ENCODE peak calls at places on chromosomes 13 and 19, in seven cellular contexts. R is heart left ventricle, L is GM12891, O is ovary, Z is Peyer's patch, A is uterus, V is H54. N is an unnamed sample.
A peak's percentile ranks its signal among the peaks of the same experiment; 100 is the strongest.

GRCh38 chr19:55305491-55305890 is 19.6 kb downstream of the TMEM150B start:
- DNase-seq in L (peak; percentile 59), A (peak; percentile 31), Z (peak; percentile 36), V (no peak), R (no peak), O (peak; percentile 60), N (peak; percentile 72)

GRCh38 chr13:44207476-44207875 is 166.1 kb upstream of the SERP2 start:
- DNase-seq in R (no peak), O (no peak), L (no peak), A (no peak), Z (no peak), V (no peak), N (no peak)

GRCh38 chr13:99605417-99606321 is 104.4 kb downstream of the TM9SF2 start:
- DNase-seq in V (peak; percentile 65), L (peak; percentile 35), A (peak; percentile 31), R (peak; percentile 62), Z (peak; percentile 58), O (peak; percentile 48), N (peak; percentile 72)

GRCh38 chr19:16822648-16823047 is 6.5 kb upstream of the SIN3B start:
- DNase-seq in V (no peak), R (no peak), O (no peak), A (no peak), L (no peak), Z (no peak), N (no peak)

GRCh38 chr13:67841071-67841470 is 610.9 kb upstream of the PCDH9 start:
- DNase-seq in L (no peak), O (no peak), Z (no peak), R (no peak), A (no peak), V (no peak), N (peak; percentile 4)

GRCh38 chr13:113176292-113176691 is 17.8 kb downstream of the PROZ start:
- DNase-seq in O (no peak), V (no peak), A (no peak), L (no peak), Z (no peak), R (no peak), N (peak; percentile 26)

GRCh38 chr13:77650409-77650808 is 47.1 kb upstream of the SLAIN1 start:
- DNase-seq in Z (no peak), V (no peak), A (no peak), L (no peak), R (no peak), O (no peak), N (no peak)

GRCh38 chr13:79777504-79777903 is 296.5 kb downstream of the NDFIP2 start:
- DNase-seq in L (no peak), Z (no peak), O (no peak), A (no peak), R (no peak), V (no peak), N (no peak)

GRCh38 chr13:44622701-44623100 is 46.6 kb upstream of the TSC22D1 start:
- DNase-seq in A (no peak), O (no peak), R (no peak), L (no peak), V (no peak), Z (no peak), N (no peak)

GRCh38 chr19:29517412-29517811 is 8.4 kb upstream of the VSTM2B start:
- DNase-seq in O (peak; percentile 3), Z (no peak), R (no peak), A (no peak), L (no peak), V (no peak), N (no peak)

GRCh38 chr13:46062190-46062589 is 9.6 kb upstream of the ZC3H13 start:
- DNase-seq in A (no peak), R (no peak), L (no peak), O (no peak), Z (no peak), V (no peak), N (no peak)

GRCh38 chr13:40317980-40318327 is 348.5 kb downstream of the FOXO1 start:
- DNase-seq in Z (peak; percentile 28), O (no peak), A (no peak), L (no peak), R (no peak), V (no peak), N (no peak)

GRCh38 chr13:54357284-54357933 is 1328.8 kb downstream of the OLFM4 start:
- DNase-seq in A (no peak), Z (no peak), O (no peak), L (no peak), V (no peak), R (no peak), N (no peak)

GRCh38 chr19:5539431-5539833 is 28.3 kb downstream of the TINCR start:
- DNase-seq in A (no peak), R (peak; percentile 74), V (no peak), L (no peak), Z (no peak), O (no peak), N (no peak)

GRCh38 chr13:111492341-111492945 is 172.0 kb downstream of the TEX29 start:
- DNase-seq in A (no peak), O (no peak), R (no peak), V (no peak), Z (no peak), L (no peak), N (no peak)

DNA sequence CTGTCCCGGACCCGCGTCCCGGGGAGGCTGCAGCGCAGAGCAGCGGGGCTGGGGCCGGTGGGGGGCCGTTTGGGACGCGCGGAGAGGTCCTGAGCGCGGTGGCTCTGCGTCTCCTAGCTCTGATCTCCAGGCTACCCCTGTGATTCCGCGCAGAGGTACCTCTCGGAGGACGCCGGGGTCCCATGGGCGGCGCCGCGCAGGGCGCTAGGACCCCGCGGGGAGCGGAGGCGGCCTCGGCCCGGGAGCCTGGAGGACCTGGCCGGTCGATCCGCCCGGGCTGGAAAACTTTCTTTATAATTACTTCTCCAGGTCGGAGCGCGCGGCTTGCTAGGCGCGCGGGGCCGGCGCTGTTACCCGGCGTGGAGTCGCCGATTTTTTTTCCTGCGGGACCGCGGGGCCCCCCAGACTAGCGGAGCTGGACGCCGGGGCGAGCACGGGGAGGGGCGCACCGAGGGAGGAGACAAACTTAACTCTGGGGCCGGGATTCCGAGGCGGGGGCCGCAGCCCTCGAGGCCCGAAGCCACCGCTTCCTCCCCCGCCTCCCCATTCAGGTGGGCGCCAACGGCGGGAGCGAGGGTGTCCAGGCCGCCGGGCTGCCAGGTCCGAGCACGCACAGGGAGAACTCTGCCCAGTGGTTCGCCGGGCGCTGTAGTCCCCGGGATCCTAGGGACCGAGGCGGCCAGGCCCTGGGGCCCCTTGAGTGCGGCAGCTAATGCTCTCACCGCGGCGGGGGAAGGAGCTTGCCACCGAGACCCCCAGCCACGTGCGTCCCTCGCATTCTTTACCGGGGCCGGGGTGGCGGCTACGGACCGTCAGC is 848 bp upstream of the CEBPA start:
- DNase-seq in R (peak; percentile 58), V (no peak), L (no peak), O (peak; percentile 61), Z (no peak), A (peak; percentile 64), N (no peak)
- TF ChIP-seq POLR2A in R (no peak), V (no peak), L (no peak), O (no peak), Z (no peak), A (no peak), N (no peak)

DNA sequence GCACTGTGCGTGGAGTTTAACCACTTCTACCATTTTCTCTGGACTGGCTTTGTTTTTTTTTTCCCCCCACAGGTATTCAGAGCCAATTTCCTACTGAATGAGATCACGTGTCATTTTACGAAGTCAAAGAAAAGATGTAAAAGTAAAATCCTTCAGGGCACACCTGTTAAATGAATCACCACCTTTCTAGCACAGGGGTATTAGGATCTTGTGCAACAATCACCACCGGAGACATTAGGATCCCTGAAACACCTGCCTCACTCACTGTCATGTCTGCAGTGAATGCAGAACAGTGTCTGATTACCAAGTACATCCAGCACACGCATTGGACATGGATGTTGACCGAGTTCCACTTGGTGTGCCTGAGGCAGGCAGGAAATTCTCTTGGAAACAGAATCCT is 17.2 kb downstream of the BRD4 start:
- DNase-seq in R (no peak), V (no peak), Z (no peak), L (no peak), A (no peak), O (no peak), N (no peak)
- TF ChIP-seq POLR2A in R (no peak), V (no peak), Z (no peak), L (no peak), A (no peak), O (no peak), N (no peak)

DNA sequence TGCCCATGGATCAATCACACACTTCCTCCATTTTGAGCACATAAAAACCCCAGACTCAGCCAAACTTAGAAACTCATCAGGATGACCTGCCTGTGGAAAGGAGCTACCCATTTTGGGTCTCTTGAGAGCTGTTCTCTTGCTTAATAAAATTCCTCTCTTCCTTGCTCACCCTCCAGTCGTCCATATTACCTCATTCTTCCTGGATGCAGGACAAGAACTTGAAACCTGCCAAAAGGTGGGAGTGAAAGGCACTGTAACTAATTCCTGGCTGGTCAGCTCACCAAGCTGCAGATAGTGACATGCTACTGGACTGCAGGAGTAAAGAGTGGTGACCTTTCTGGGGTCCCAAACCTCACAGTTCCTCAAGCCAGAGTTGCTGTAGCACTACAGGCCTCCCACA is 20.2 kb downstream of the LIG4 start:
- DNase-seq in Z (no peak), L (no peak), A (no peak), O (no peak), R (no peak), V (no peak), N (no peak)
- TF ChIP-seq POLR2A in Z (no peak), L (no peak), A (no peak), O (no peak), R (no peak), V (no peak), N (no peak)

GRCh38 chr19:57314146-57314545 is 6.1 kb upstream of the ZNF543 start:
- DNase-seq in A (no peak), O (no peak), Z (no peak), L (no peak), R (no peak), V (no peak), N (no peak)

GRCh38 chr19:57302727-57303401 is 17.4 kb upstream of the ZNF543 start:
- DNase-seq in O (no peak), L (no peak), A (no peak), R (no peak), Z (no peak), V (no peak), N (no peak)

GRCh38 chr19:57305056-57305455 is 15.2 kb upstream of the ZNF543 start:
- DNase-seq in O (no peak), V (no peak), R (no peak), Z (no peak), A (no peak), L (no peak), N (no peak)

GRCh38 chr19:57310792-57311191 is 9.5 kb upstream of the ZNF543 start:
- DNase-seq in Z (no peak), L (no peak), A (no peak), R (no peak), V (no peak), O (no peak), N (no peak)

DNA sequence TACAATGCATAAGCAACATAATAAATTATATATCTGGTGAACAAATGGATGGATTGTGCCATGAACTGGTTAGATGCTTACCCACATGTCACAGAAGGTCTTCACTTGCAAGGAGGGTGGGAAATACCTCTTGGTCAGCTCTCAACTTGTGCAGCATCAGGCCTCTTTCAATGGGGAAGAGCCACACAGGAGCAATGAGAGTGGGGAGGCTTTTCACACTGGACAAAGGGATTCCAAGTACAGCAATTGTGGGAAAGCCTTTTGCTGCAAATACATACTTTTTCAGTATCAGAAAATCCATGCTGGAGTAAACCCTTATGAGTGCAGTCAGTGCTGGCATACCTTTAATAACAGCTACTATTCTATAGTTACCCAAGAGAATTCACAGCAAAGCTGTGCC is 11.8 kb upstream of the ZNF543 start:
- DNase-seq in R (no peak), O (no peak), L (no peak), A (no peak), V (no peak), Z (no peak), N (no peak)
- TF ChIP-seq POLR2A in R (no peak), O (no peak), L (no peak), A (no peak), V (no peak), Z (no peak), N (no peak)

N was measured in erythroblast.